ENCODE peak calls at places on chromosomes 6 and 20, in four cellular contexts. E is lower leg skin; L is CD4-positive, CD25-positive, alpha-beta regulatory T cell; J is BJ. X is an unnamed sample.

GRCh38 chr6:129370268-129370916 is 339.6 kb downstream of the ARHGAP18 start:
- DNase-seq in J (no peak), L (peak), E (no peak), X (no peak)

GRCh38 chr6:119686240-119686639 is 336.7 kb upstream of the MAN1A1 start:
- DNase-seq in L (no peak), E (no peak), J (no peak), X (no peak)

GRCh38 chr6:3294921-3295871 is 36.4 kb downstream of the PSMG4 start:
- DNase-seq in J (no peak), L (no peak), E (peak), X (no peak)

GRCh38 chr6:168584671-168585070 is 143.7 kb downstream of the SMOC2 start:
- DNase-seq in E (peak), L (no peak), J (no peak), X (no peak)

GRCh38 chr6:167832497-167833395 is 6.0 kb downstream of the AFDN start:
- DNase-seq in L (no peak), E (no peak), J (no peak), X (no peak)

GRCh38 chr6:49499121-49499520 is 602 bp upstream of the GLYATL3 start:
- DNase-seq in J (no peak), L (no peak), E (no peak), X (no peak)

GRCh38 chr20:6051505-6051904 is 2.4 kb downstream of the LRRN4 start:
- DNase-seq in L (no peak), J (peak), E (no peak), X (no peak)

GRCh38 chr6:89997456-89998445 is 103.5 kb downstream of the GJA10 start:
- DNase-seq in E (no peak), J (no peak), L (no peak), X (peak)

GRCh38 chr20:32707691-32708581 is 34.2 kb upstream of the C20orf203 start:
- DNase-seq in E (no peak), L (no peak), J (no peak), X (no peak)

GRCh38 chr20:60961551-60961950 is 290.5 kb upstream of the CDH4 start:
- DNase-seq in E (peak), J (no peak), L (no peak), X (no peak)
- H3K4me3 ChIP-seq in E (no peak), J (no peak), L (no peak), X (no peak)

GRCh38 chr20:62972270-62973032 is 19.9 kb downstream of the SLC17A9 start:
- DNase-seq in E (peak), L (peak), J (no peak), X (peak)
- H3K4me3 ChIP-seq in E (no peak), L (no peak), J (peak), X (peak)

GRCh38 chr6:84772428-84773132 is 8.2 kb upstream of the TBX18 start:
- DNase-seq in E (no peak), J (no peak), L (no peak), X (no peak)
- H3K4me3 ChIP-seq in E (no peak), J (no peak), L (no peak), X (peak)

DNA sequence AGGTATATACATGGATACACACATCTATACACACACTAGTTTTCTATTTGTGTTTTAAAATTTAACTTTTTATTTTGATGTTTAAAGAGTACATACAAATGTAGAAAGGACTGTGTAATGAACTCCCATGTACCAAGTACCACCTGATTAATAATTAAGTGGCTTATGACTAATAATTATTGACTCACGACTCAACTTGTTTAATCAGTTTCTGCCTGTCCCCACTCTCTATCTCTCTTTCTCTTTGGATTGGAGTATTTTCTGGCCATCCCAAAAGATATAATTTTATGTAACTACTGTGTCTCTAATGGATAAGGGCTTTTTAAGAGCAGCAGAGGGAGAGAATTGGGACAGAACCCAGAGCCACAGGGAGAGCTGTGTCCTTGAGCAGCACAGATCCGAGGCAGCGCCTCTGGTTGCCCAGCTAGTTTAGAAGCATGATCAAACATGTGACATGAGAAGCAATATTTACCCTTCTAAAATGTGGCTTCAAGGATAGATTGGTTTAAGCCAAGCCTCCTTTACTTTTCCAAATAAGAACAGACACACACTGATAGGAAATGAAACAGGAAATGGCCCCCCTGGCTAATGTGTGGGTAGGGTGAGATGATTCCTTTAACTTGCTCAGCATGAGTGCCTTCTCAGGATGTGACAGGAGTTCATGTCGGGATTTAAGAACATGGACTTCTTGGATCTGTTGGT is 81.0 kb downstream of the ERMARD start:
- DNase-seq in J (no peak), E (no peak), L (no peak), X (no peak)
- H3K4me3 ChIP-seq in J (no peak), E (no peak), L (no peak), X (no peak)

X was measured in skeletal muscle cell.